ENCODE peak calls at places on chromosome 18, in six cellular contexts. Y is esophagus squamous epithelium; D is IMR-90; G is CD8-positive, alpha-beta T cell; T is heart left ventricle; C is adrenal gland. W is an unnamed sample.

GRCh38 chr18:1513519-1513918 is 608.8 kb downstream of the ADCYAP1 start:
- DNase-seq in T (no peak), D (no peak), G (no peak), C (no peak), Y (no peak), W (no peak)

GRCh38 chr18:72652990-72653593 is 109.0 kb upstream of the CBLN2 start:
- DNase-seq in T (no peak), C (peak; percentile 64), G (no peak), D (no peak), Y (no peak), W (no peak)

GRCh38 chr18:51279367-51279984 is 82.0 kb upstream of the MEX3C start:
- DNase-seq in Y (no peak), G (no peak), D (no peak), T (no peak), C (peak; percentile 55), W (no peak)

GRCh38 chr18:62372156-62372555 is 47.0 kb downstream of the TNFRSF11A start:
- DNase-seq in Y (no peak), D (no peak), G (no peak), C (no peak), T (no peak), W (no peak)

GRCh38 chr18:7325126-7325430 is 94.2 kb downstream of the LRRC30 start:
- DNase-seq in Y (no peak), D (no peak), T (no peak), G (no peak), C (no peak), W (no peak)

GRCh38 chr18:13375302-13376255 is 157.0 kb downstream of the LDLRAD4 start:
- DNase-seq in G (peak; percentile 70), C (peak; percentile 94), Y (no peak), T (peak; percentile 82), D (peak; percentile 91), W (peak; percentile 62)

GRCh38 chr18:11925800-11926481 is 17.8 kb upstream of the MPPE1 start:
- DNase-seq in C (no peak), D (no peak), G (no peak), Y (no peak), T (no peak), W (no peak)

GRCh38 chr18:77754475-77755044 is 504.9 kb downstream of the GALR1 start:
- DNase-seq in T (no peak), G (no peak), D (no peak), Y (no peak), C (no peak), W (no peak)

GRCh38 chr18:27977009-27977408 is 199.9 kb downstream of the CDH2 start:
- DNase-seq in D (no peak), G (no peak), Y (no peak), T (no peak), C (no peak), W (no peak)

GRCh38 chr18:3508576-3509559 is 58.9 kb downstream of the TGIF1 start:
- DNase-seq in G (no peak), C (no peak), D (no peak), Y (no peak), T (no peak), W (peak; percentile 7)

GRCh38 chr18:2104620-2105462 is 466.5 kb downstream of the METTL4 start:
- DNase-seq in Y (no peak), D (peak; percentile 24), T (peak; percentile 68), C (peak; percentile 60), G (peak; percentile 27), W (peak; percentile 52)

GRCh38 chr18:45197526-45197970 is 417.7 kb upstream of the SLC14A2 start:
- DNase-seq in Y (no peak), C (no peak), D (peak; percentile 46), T (no peak), G (no peak), W (no peak)

GRCh38 chr18:45783097-45784075 is 42.1 kb upstream of the SIGLEC15 start:
- DNase-seq in C (no peak), G (no peak), D (peak; percentile 78), T (no peak), Y (no peak), W (no peak)

GRCh38 chr18:71808576-71808975 is 735.6 kb downstream of the CBLN2 start:
- DNase-seq in D (no peak), C (no peak), T (no peak), G (no peak), Y (no peak), W (no peak)

GRCh38 chr18:2108581-2108980 is 462.7 kb downstream of the METTL4 start:
- DNase-seq in G (no peak), T (no peak), D (no peak), Y (no peak), C (no peak), W (no peak)

GRCh38 chr18:24868760-24869237 is 408.4 kb downstream of the HRH4 start:
- DNase-seq in G (no peak), D (peak; percentile 85), Y (no peak), T (no peak), C (no peak), W (no peak)

GRCh38 chr18:27717816-27718215 is 459.1 kb downstream of the CDH2 start:
- DNase-seq in G (no peak), Y (no peak), T (no peak), D (no peak), C (no peak), W (no peak)

GRCh38 chr18:56307354-56307753 is 331.0 kb downstream of the TXNL1 start:
- DNase-seq in D (no peak), Y (no peak), T (no peak), C (no peak), G (no peak), W (no peak)
- H3K27ac ChIP-seq in D (no peak overlapping the region), Y (no peak overlapping the region), T (no peak overlapping the region), C (no peak overlapping the region), G (no peak overlapping the region), W (no peak overlapping the region)

GRCh38 chr18:79950440-79951341 is 762 bp downstream of the SLC66A2 start:
- DNase-seq in G (no peak), Y (no peak), C (peak; percentile 62), D (peak; percentile 12), T (peak; percentile 62), W (peak; percentile 23)

GRCh38 chr18:79952996-79953559 is 1.6 kb upstream of the SLC66A2 start:
- DNase-seq in T (no peak), G (no peak), C (peak; percentile 51), Y (no peak), D (no peak), W (no peak)

GRCh38 chr18:79952457-79952995 is 1.1 kb upstream of the SLC66A2 start:
- DNase-seq in Y (no peak), G (no peak), T (no peak), D (no peak), C (peak; percentile 35), W (no peak)

GRCh38 chr18:79949571-79950439 is 1.6 kb downstream of the SLC66A2 start:
- DNase-seq in Y (peak; percentile 15), D (no peak), G (no peak), C (peak; percentile 66), T (peak; percentile 80), W (no peak)

GRCh38 chr18:79951545-79952456 is at the start of gene SLC66A2:
- DNase-seq in G (peak; percentile 97), T (peak; percentile 98), Y (peak; percentile 31), D (peak; percentile 83), C (peak; percentile 95), W (peak; percentile 91)
- TF ChIP-seq CTCF in G (no peak), T (peak; percentile 27), Y (peak; percentile 22), D (no peak), C (no peak), W (no peak)

DNA sequence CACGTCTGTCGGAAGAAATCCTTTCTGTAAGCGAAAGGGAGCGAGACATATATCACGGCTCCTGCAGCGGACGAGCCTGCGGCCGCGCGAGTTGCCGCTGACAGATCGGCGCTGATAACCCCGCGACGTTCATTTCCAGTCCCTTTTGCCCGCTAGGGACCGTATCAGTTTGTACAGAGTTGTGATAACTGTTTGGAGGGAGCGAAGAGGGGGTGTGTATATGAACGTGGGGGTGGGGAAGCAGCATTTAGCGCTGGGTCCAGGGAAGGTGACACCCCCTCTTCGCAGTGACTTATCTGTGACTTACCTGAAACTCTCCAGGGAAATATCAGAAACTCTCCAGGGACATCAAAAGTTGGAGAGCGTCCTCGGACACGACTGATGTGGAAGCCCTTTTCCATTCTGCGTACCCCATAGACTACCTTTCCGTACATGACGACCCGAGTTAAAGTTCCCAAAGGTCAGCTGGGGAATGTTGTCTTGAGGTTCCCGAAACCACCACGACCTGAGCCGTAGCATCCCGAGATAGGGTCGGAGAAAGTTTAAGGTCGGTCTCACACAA is 948 bp upstream of the GATA6 start:
- DNase-seq in Y (no peak), C (peak; percentile 82), D (no peak), G (no peak), T (no peak), W (no peak)
- H3K4me3 ChIP-seq in Y (peak overlapping the region; percentile 46), C (peak overlapping the region; percentile 19), D (peak overlapping the region; percentile 77), G (no peak overlapping the region), T (peak overlapping the region; percentile 66), W (peak overlapping the region; percentile 53)

GRCh38 chr18:35605686-35606417 is 24.3 kb downstream of the GALNT1 start:
- DNase-seq in T (no peak), C (no peak), G (no peak), Y (no peak), D (peak; percentile 43), W (no peak)
- H3K27ac ChIP-seq in T (no peak overlapping the region), C (no peak overlapping the region), G (no peak overlapping the region), Y (no peak overlapping the region), D (no peak overlapping the region), W (no peak overlapping the region)

GRCh38 chr18:74793746-74794145 is 196.1 kb downstream of the ZNF407 start:
- DNase-seq in G (no peak), D (no peak), C (no peak), Y (no peak), T (no peak), W (no peak)

GRCh38 chr18:74789078-74789477 is 191.4 kb downstream of the ZNF407 start:
- DNase-seq in Y (no peak), T (no peak), G (no peak), C (no peak), D (no peak), W (no peak)

GRCh38 chr18:74788657-74789056 is 191.0 kb downstream of the ZNF407 start:
- DNase-seq in Y (no peak), C (no peak), T (no peak), D (no peak), G (no peak), W (no peak)

GRCh38 chr18:74790451-74790850 is 192.8 kb downstream of the ZNF407 start:
- DNase-seq in Y (no peak), D (no peak), T (no peak), G (no peak), C (no peak), W (no peak)

DNA sequence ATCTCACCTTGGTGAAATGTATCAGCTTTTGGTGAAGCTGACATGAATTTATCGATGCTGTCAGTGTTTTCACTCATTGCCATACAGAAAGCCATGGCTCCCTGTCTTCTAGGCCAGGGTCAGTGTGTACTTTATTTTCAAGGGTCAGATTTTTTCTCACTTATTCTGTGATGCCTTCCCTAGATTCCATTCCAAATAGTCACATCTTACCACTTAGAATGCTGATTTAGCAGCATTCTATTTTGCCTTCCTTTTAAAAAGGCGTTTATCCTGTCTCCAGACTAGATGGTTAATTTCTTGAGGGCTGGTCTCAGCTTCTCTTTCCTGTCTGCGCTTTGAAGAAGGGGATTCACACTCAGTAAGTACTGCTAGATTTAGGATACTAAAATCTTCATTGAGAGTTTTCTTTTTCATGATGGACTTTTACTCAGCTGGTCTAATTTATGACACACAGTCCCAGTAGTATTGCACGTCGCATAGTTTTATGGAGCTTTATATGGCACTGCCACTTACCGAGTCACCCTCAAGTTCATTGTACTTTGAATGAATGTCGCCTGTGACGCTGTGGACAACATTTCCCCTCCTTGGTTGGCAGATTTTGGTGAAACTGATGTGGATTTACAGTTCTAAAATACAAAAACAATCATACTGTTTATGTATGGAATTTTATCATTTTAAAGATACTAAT is 194.0 kb downstream of the ZNF407 start:
- DNase-seq in T (no peak), D (no peak), C (no peak), G (no peak), Y (no peak), W (no peak)
- TF ChIP-seq CTCF in T (no peak), D (no peak), C (no peak), G (no peak), Y (no peak), W (no peak)

GRCh38 chr18:33630476-33630875 is 52.5 kb downstream of the ASXL3 start:
- DNase-seq in D (no peak), C (no peak), T (no peak), Y (no peak), G (no peak), W (no peak)
- H3K4me3 ChIP-seq in D (no peak overlapping the region), C (no peak overlapping the region), T (no peak overlapping the region), Y (no peak overlapping the region), G (no peak overlapping the region), W (no peak overlapping the region)

W was measured in dorsolateral prefrontal cortex.